ENCODE peak calls at places on chromosomes 7 and 10, in four cellular contexts. O, M, R and Y are unnamed samples.
A peak's percentile ranks its signal among the peaks of the same experiment; 100 is the strongest.

GRCh38 chr10:30502266-30503058 is 68.5 kb downstream of the MAP3K8 start:
- DNase-seq in M (peak; percentile 87), O (no peak), R (no peak), Y (no peak)

GRCh38 chr10:79385804-79386531 is 38.7 kb downstream of the PPIF start:
- DNase-seq in O (no peak), M (no peak), R (no peak), Y (peak; percentile 68)

GRCh38 chr10:127736222-127736914 is 617 bp upstream of the FOXI2 start:
- DNase-seq in M (no peak), R (no peak), O (no peak), Y (peak; percentile 54)

GRCh38 chr10:110395350-110396283 is 90.9 kb upstream of the SMNDC1 start:
- DNase-seq in M (peak; percentile 27), R (peak; percentile 91), O (peak; percentile 64), Y (no peak)

GRCh38 chr7:30862987-30863693 is 48.5 kb upstream of the AQP1 start:
- DNase-seq in O (no peak), R (no peak), M (no peak), Y (no peak)

GRCh38 chr10:67098460-67098859 is 172.6 kb downstream of the LRRTM3 start:
- DNase-seq in M (no peak), O (no peak), R (no peak), Y (no peak)

GRCh38 chr10:20890491-20891337 is 6.4 kb downstream of the NEBL start:
- DNase-seq in O (no peak), M (peak; percentile 4), R (no peak), Y (no peak)

GRCh38 chr7:96303686-96304443 is 18.0 kb downstream of the SLC25A13 start:
- DNase-seq in O (no peak), R (no peak), M (no peak), Y (no peak)

GRCh38 chr10:74928742-74929191 is 102.4 kb downstream of the KAT6B start:
- DNase-seq in O (no peak), R (no peak), M (no peak), Y (no peak)

GRCh38 chr10:75079436-75080083 is 31.9 kb upstream of the SAMD8 start:
- DNase-seq in O (no peak), R (no peak), M (no peak), Y (no peak)

GRCh38 chr10:78348416-78349164 is 314.9 kb downstream of the RPS24 start:
- DNase-seq in R (no peak), M (no peak), O (no peak), Y (no peak)

GRCh38 chr7:65454479-65454878 is 80.8 kb downstream of the ZNF92 start:
- DNase-seq in R (no peak), M (no peak), O (no peak), Y (no peak)

GRCh38 chr10:113071446-113071845 is 121.4 kb downstream of the TCF7L2 start:
- DNase-seq in O (no peak), R (no peak), M (no peak), Y (no peak)

GRCh38 chr7:131011437-131011752 is 277.4 kb upstream of the KLF14 start:
- DNase-seq in O (no peak), M (no peak), R (no peak), Y (peak; percentile 25)

GRCh38 chr10:113108180-113108835 is 158.3 kb downstream of the TCF7L2 start:
- DNase-seq in O (no peak), R (no peak), M (peak; percentile 48), Y (peak; percentile 92)

GRCh38 chr7:38374507-38374906 is 101.1 kb upstream of the TARP start:
- DNase-seq in O (peak; percentile 11), R (no peak), M (peak; percentile 52), Y (peak; percentile 50)

GRCh38 chr10:66162560-66163143 is 763.2 kb upstream of the LRRTM3 start:
- DNase-seq in M (no peak), R (no peak), O (no peak), Y (no peak)

GRCh38 chr7:26990268-26990667 is 105.5 kb downstream of the HOXA1 start:
- DNase-seq in O (no peak), M (no peak), R (no peak), Y (no peak)
- TF ChIP-seq USF2 in O (no peak), M (no peak), R (no peak), Y (no peak)

DNA sequence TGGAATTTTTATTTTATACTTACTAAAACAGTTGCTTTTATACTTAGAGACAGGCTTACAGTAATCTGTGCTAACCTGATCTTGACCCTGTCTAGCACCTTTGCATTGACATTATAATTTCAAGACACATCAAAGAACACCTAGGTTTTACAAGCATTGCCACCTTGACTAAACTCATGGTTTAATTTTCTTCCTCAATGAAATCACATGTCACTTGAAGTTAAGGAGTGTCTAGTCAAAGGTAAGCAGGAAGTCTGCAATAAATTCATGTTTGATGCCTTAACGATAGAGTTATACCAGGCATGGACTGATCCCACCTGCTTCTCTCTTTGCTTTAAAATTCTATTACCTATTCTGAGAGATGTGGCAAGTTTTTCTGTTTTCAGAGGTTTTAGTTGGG is 62.4 kb downstream of the ZNF800 start:
- DNase-seq in M (no peak), O (no peak), R (no peak), Y (no peak)
- TF ChIP-seq TCF7 in M (no peak), O (no peak), R (no peak), Y (no peak)

GRCh38 chr10:26067680-26068079 is 133.7 kb downstream of the MYO3A start:
- DNase-seq in O (no peak), M (no peak), R (no peak), Y (no peak)

DNA sequence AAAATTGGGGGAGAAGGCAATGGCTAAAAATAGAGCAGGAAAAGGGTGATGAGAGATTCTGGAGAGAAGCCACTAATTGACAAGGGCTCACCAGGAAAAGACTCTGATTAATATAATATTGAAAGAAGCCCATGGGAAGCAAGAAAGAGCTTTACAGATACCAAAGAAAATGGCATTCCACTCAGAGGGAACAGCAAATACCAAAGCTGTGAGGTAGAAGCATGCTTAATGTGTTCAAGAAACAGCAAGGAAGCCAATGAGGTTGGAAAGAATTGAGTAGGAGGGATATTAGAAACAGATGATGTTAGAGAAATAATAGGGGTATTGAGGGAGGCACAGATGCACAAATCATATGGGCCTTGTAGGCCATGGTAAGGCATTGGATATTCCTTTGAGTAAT is 130.1 kb downstream of the MYO3A start:
- DNase-seq in O (no peak), R (no peak), M (no peak), Y (no peak)
- TF ChIP-seq USF2 in O (no peak), R (no peak), M (no peak), Y (no peak)

DNA sequence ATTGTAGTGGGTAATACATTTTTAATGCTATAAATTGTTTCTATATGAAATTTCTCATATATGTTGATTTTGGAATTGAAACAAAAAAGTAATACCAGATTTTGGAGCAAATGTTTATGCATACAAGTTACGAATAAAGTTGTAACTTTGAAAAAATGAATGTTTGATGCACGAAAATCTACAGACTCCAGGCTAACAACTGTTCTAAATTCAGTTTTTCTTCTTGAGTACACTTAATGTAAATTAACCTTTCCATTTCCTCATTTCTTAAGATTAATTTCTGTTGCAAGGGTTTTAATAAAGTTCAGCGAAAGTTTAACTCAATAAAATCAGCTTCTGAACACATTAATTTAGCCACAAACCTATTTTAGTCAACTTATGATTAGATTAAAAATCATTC is 35.2 kb downstream of the HACD1 start:
- DNase-seq in R (no peak), O (no peak), M (no peak), Y (no peak)
- TF ChIP-seq TCF7 in R (no peak), O (no peak), M (no peak), Y (no peak)

GRCh38 chr7:55081067-55081853 is 62.4 kb downstream of the EGFR start:
- DNase-seq in O (no peak), M (no peak), R (no peak), Y (no peak)
- TF ChIP-seq USF2 in O (no peak), M (no peak), R (no peak), Y (no peak)